ENCODE peak calls at places on chromosome 4, in four cellular contexts. A is activated B cell treated with CpG ODN at 0.5 μM for 24 hours; G is activated naive CD8-positive, alpha-beta T cell treated with anti-CD3 and anti-CD28 coated beads, Interleukin-2, amount 50 U/mL, for 24 hours; O is activated T-helper 1 cell treated with Interleukin-2 at 50 U/mL for 16 hours. Z is an unnamed sample.

GRCh38 chr4:148376151-148376550 is 66.1 kb downstream of the NR3C2 start:
- DNase-seq in G (no peak), A (no peak), O (peak; percentile 14), Z (peak; percentile 36)

GRCh38 chr4:147247577-147247976 is 233.3 kb upstream of the EDNRA start:
- DNase-seq in O (no peak), A (no peak), G (no peak), Z (no peak)

GRCh38 chr4:183244506-183244905 is 75.6 kb downstream of the CLDN22 start:
- DNase-seq in O (no peak), G (no peak), A (no peak), Z (no peak)

GRCh38 chr4:169092889-169093522 is 83.0 kb upstream of the CBR4 start:
- DNase-seq in A (no peak), G (no peak), O (no peak), Z (no peak)

GRCh38 chr4:44186096-44186849 is 262.3 kb downstream of the KCTD8 start:
- DNase-seq in G (no peak), A (no peak), O (no peak), Z (no peak)

GRCh38 chr4:118931791-118932190 is 43.1 kb downstream of the SYNPO2 start:
- DNase-seq in A (no peak), O (no peak), G (no peak), Z (no peak)

GRCh38 chr4:38489924-38490639 is 173.9 kb upstream of the KLF3 start:
- DNase-seq in A (no peak), G (peak; percentile 18), O (no peak), Z (no peak)

GRCh38 chr4:102625232-102625930 is 124.2 kb downstream of the NFKB1 start:
- DNase-seq in O (peak; percentile 48), G (peak; percentile 65), A (no peak), Z (no peak)

GRCh38 chr4:188551156-188551555 is 411.9 kb downstream of the TRIML1 start:
- DNase-seq in O (no peak), G (no peak), A (no peak), Z (no peak)